ENCODE peak calls at places on chromosome 14, in six cellular contexts. X, L, W, H, F and V are unnamed samples.

GRCh38 chr14:97781961-97782360 is 984.8 kb downstream of the VRK1 start:
- DNase-seq in W (no peak), L (no peak), F (no peak), X (no peak), H (no peak), V (no peak)

GRCh38 chr14:21874167-21874566 is 200.5 kb upstream of the OR4E1 start:
- DNase-seq in L (no peak), X (no peak), W (no peak), H (no peak), F (no peak), V (no peak)

GRCh38 chr14:99595034-99595433 is 9.0 kb downstream of the CCDC85C start:
- DNase-seq in X (no peak), L (no peak), H (no peak), F (no peak), W (no peak), V (no peak)

GRCh38 chr14:32027255-32027939 is 49.7 kb upstream of the ARHGAP5 start:
- DNase-seq in L (no peak), F (no peak), H (no peak), W (no peak), X (no peak), V (no peak)

GRCh38 chr14:64035143-64035542 is 182.3 kb downstream of the SYNE2 start:
- DNase-seq in L (no peak), F (no peak), W (no peak), H (no peak), X (no peak), V (no peak)

GRCh38 chr14:49971156-49972141 is 78.6 kb downstream of the ARF6 start:
- DNase-seq in W (peak), H (peak), F (no peak), L (no peak), X (no peak), V (no peak)

GRCh38 chr14:24312736-24313507 is 1.6 kb downstream of the LTB4R start:
- DNase-seq in F (no peak), X (no peak), W (peak), H (peak), L (no peak), V (no peak)

GRCh38 chr14:61929651-61930050 is 167.4 kb downstream of the SNAPC1 start:
- DNase-seq in F (no peak), X (no peak), H (no peak), W (no peak), L (no peak), V (no peak)

GRCh38 chr14:74712499-74713394 is at the start of the genes AREL1 and FCF1:
- DNase-seq in H (peak), X (peak), L (peak), F (peak), W (peak), V (peak)

GRCh38 chr14:32342854-32343200 is 13.7 kb downstream of the AKAP6 start:
- DNase-seq in H (no peak), W (no peak), F (no peak), X (no peak), L (no peak), V (no peak)

GRCh38 chr14:105023791-105024480 is 3.1 kb upstream of the CDCA4 start:
- DNase-seq in L (no peak), W (no peak), X (no peak), H (no peak), F (peak), V (no peak)

GRCh38 chr14:53055003-53055402 is 98.1 kb downstream of the DDHD1 start:
- DNase-seq in X (peak), H (no peak), L (no peak), F (no peak), W (peak), V (no peak)

GRCh38 chr14:22533057-22533704 is 55.8 kb downstream of the DAD1 start:
- DNase-seq in L (no peak), W (no peak), F (no peak), X (no peak), H (no peak), V (no peak)

GRCh38 chr14:97458302-97459137 is 661.3 kb downstream of the VRK1 start:
- DNase-seq in F (peak), X (peak), W (no peak), H (peak), L (peak), V (peak)

GRCh38 chr14:100417466-100417865 is 94.3 kb downstream of the SLC25A47 start:
- DNase-seq in L (peak), F (no peak), H (peak), X (peak), W (peak), V (peak)

GRCh38 chr14:64722842-64723447 is 18.7 kb downstream of the PLEKHG3 start:
- DNase-seq in H (no peak), F (no peak), L (no peak), X (no peak), W (no peak), V (no peak)

GRCh38 chr14:22390824-22391461 is 198.1 kb downstream of the DAD1 start:
- DNase-seq in H (peak), X (no peak), L (peak), F (no peak), W (no peak), V (no peak)

GRCh38 chr14:67673451-67673850 is 981 bp downstream of the VTI1B start:
- DNase-seq in L (no peak), F (no peak), W (no peak), H (no peak), X (no peak), V (no peak)

GRCh38 chr14:55274144-55274543 is 2.9 kb downstream of the FBXO34 start:
- DNase-seq in F (no peak), X (no peak), H (no peak), W (peak), L (no peak), V (no peak)

GRCh38 chr14:105314287-105315185 is at the start of gene PACS2:
- DNase-seq in W (peak), H (peak), F (no peak), L (peak), X (peak), V (peak)

GRCh38 chr14:23327947-23328744 is 6.9 kb downstream of the PABPN1 start:
- DNase-seq in W (peak), H (peak), L (peak), F (peak), X (peak), V (no peak)

GRCh38 chr14:33568935-33569579 is 381.8 kb downstream of the EGLN3 start:
- DNase-seq in X (no peak), L (no peak), H (no peak), F (no peak), W (no peak), V (no peak)

GRCh38 chr14:37903561-37904191 is 304.0 kb upstream of the SSTR1 start:
- DNase-seq in L (no peak), H (no peak), F (no peak), X (peak), W (peak), V (no peak)

GRCh38 chr14:48350971-48351370 is 675.6 kb upstream of the MDGA2 start:
- DNase-seq in L (no peak), X (no peak), H (no peak), F (no peak), W (no peak), V (no peak)

GRCh38 chr14:82052778-82053177 is 519.1 kb upstream of the SEL1L start:
- DNase-seq in L (no peak), X (no peak), H (no peak), F (no peak), W (no peak), V (no peak)

GRCh38 chr14:55094630-55095157 is 34.4 kb upstream of the LGALS3 start:
- DNase-seq in L (no peak), X (no peak), W (no peak), F (peak), H (no peak), V (no peak)

GRCh38 chr14:88866305-88866704 is 41.9 kb downstream of the TTC8 start:
- DNase-seq in W (no peak), L (no peak), F (no peak), X (no peak), H (no peak), V (no peak)

GRCh38 chr14:65281991-65282908 is 130.3 kb upstream of the FUT8 start:
- DNase-seq in L (no peak), F (no peak), W (no peak), H (no peak), X (no peak), V (peak)

GRCh38 chr14:103366741-103367140 is 18.5 kb upstream of the MARK3 start:
- DNase-seq in F (peak), X (no peak), L (no peak), H (no peak), W (no peak), V (no peak)

GRCh38 chr14:105476937-105477658 is 2.5 kb downstream of the CRIP2 start:
- DNase-seq in H (no peak), L (no peak), W (no peak), F (peak), X (peak), V (no peak)

GRCh38 chr14:58104808-58105207 is 47.2 kb downstream of the ARMH4 start:
- DNase-seq in W (no peak), F (no peak), L (no peak), H (no peak), X (no peak), V (no peak)

GRCh38 chr14:36619853-36620252 is 37.4 kb upstream of the NKX2-8 start:
- DNase-seq in H (no peak), X (no peak), F (no peak), W (no peak), L (no peak), V (no peak)

GRCh38 chr14:70804556-70805162 is 4.7 kb downstream of the MAP3K9 start:
- DNase-seq in W (no peak), F (no peak), L (no peak), X (no peak), H (no peak), V (no peak)

GRCh38 chr14:60114881-60115280 is 23.2 kb downstream of the PCNX4 start:
- DNase-seq in W (no peak), X (no peak), H (no peak), F (no peak), L (no peak), V (no peak)
- TF ChIP-seq POLR2AphosphoS5 in W (no peak), X (no peak), H (no peak), F (no peak), L (no peak), V (no peak)

DNA sequence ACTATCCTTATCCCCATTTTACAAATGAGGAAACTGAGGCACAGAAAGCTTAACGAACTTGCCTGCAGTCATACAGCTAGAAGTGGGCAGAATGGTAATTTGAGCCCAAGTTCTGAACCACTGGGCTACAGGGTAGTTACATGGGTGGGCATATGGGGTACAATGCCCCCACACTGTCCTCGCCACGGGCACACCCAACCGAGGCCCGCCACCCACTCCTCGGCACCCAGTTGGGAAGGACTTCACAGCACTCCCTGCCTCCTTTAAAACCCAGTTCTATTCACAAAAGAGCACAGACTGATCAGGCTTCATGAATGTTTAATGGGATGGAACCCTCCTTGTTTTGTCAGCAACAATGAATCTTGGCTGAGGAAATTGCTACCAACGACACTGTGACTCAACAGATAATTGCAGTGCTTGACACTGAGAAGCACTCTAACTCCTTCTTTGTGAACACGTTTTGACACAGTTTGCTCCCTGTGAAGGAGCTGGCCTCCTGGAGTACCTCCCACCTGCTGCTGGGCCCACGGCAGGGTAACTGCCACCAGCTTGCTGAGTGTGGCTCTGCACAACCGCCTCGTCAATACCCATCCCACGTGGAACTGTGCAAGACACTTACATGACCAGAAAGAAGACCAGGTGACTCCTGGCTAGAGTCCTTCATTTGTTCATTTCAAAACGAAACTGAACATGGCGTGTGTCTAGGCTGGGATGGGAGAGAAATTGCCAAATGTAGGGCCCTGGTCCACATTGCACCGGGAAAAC is 63.5 kb downstream of the CLMN start:
- DNase-seq in F (no peak), H (no peak), W (no peak), X (no peak), L (no peak), V (no peak)
- TF ChIP-seq EP300 in F (no peak), H (no peak), W (no peak), X (no peak), L (no peak), V (no peak)

DNA sequence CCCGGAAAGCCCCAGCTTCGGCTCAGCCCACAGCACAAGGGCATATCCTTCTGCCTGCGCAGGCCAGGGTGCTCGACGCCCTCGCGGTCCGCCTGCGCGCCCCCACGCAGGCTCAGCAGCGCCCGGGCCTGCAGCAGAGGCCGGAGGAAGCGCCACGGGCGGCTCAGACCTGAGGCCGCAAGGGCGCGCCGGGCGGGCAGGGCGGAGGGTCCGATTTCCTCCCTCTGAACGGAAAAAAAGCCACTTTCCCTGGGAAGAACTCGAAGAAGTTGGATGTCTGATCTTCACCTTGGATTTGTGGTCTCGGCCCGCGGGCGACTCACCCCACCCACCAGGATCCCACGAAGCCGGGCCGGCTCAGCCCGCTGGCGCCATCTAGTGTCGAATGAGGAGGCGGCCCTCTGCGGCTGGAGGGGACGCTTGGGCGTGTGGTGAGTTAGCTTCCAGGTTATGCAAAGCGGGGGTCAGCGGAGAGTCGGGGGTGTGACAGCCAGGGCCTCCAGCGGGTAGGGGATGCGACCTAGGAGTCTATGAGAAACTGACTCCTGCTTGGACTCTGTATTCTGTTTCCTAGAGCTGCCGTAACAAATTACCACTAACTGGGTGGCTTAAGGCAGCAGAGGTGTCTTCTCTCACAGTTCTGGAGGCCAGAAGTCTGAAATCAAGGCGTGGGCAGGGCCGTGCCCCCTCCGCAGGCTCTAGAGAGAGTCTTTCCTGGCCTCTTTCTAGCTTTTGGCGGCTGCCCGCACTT is 40.0 kb upstream of the SRSF5 start:
- DNase-seq in W (peak), L (peak), F (peak), X (peak), H (peak), V (peak)
- TF ChIP-seq POLR2AphosphoS5 in W (no peak), L (peak), F (no peak), X (no peak), H (no peak), V (no peak)

DNA sequence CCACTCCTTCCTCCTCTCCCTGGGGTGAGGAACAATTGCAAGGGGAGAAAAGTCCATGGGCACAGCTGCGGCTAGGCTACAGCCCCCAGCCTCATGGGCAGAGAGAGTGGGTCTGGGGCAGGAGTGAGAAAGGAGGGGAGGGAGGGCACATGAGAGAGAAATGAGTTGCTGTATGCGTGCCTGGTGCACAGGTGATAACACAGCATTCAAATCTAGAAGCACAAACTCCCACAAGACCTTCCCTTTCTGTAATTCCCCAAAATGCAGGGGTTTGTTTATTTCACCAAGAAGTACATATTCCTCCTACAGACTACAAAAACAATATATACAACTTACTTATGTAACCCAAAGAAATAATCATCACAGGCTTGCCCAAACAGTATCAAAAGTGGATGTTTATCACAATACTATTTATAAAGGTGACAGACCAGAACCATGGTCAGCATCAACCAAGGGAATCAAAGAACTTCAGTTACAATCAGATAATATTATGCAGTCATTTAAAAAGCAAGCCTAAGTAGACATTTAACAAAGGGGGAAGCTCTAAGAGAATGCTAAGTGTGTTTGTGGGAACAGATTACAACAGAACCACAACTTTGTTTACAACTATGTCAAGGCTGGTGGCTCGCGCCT is 54.2 kb downstream of the ITPK1 start:
- DNase-seq in H (no peak), L (no peak), F (no peak), W (no peak), X (no peak), V (no peak)
- TF ChIP-seq EP300 in H (no peak), L (no peak), F (no peak), W (no peak), X (no peak), V (no peak)

GRCh38 chr14:85532981-85533820 is 3.3 kb downstream of the FLRT2 start:
- DNase-seq in X (peak), H (no peak), L (peak), W (no peak), F (peak), V (no peak)

GRCh38 chr14:85532570-85532969 is 2.6 kb downstream of the FLRT2 start:
- DNase-seq in L (no peak), X (no peak), F (no peak), W (no peak), H (no peak), V (no peak)

GRCh38 chr14:85530626-85531025 is 682 bp downstream of the FLRT2 start:
- DNase-seq in F (no peak), L (no peak), H (no peak), X (no peak), W (no peak), V (no peak)

GRCh38 chr14:85531141-85531593 is 1.2 kb downstream of the FLRT2 start:
- DNase-seq in X (peak), F (peak), W (no peak), L (peak), H (no peak), V (peak)

GRCh38 chr14:85531594-85532391 is 1.8 kb downstream of the FLRT2 start:
- DNase-seq in F (peak), H (no peak), L (peak), X (peak), W (no peak), V (no peak)
- TF ChIP-seq POLR2AphosphoS5 in F (peak), H (no peak), L (no peak), X (no peak), W (no peak), V (no peak)

GRCh38 chr14:102086972-102087761 is at the start of gene HSP90AA1:
- DNase-seq in X (peak), F (peak), H (peak), L (peak), W (peak), V (peak)
- TF ChIP-seq EP300 in X (peak), F (no peak), H (no peak), L (no peak), W (peak), V (no peak)

GRCh38 chr14:92503756-92504491 is 9.7 kb upstream of the RIN3 start:
- DNase-seq in H (no peak), L (no peak), F (peak), W (no peak), X (no peak), V (no peak)

GRCh38 chr14:92510972-92511371 is 2.6 kb upstream of the RIN3 start:
- DNase-seq in X (no peak), H (no peak), L (no peak), F (no peak), W (peak), V (no peak)

GRCh38 chr14:92505826-92506225 is 7.8 kb upstream of the RIN3 start:
- DNase-seq in L (no peak), X (no peak), H (no peak), W (no peak), F (no peak), V (no peak)

GRCh38 chr14:92506230-92506629 is 7.4 kb upstream of the RIN3 start:
- DNase-seq in L (no peak), F (no peak), X (no peak), W (no peak), H (no peak), V (no peak)

DNA sequence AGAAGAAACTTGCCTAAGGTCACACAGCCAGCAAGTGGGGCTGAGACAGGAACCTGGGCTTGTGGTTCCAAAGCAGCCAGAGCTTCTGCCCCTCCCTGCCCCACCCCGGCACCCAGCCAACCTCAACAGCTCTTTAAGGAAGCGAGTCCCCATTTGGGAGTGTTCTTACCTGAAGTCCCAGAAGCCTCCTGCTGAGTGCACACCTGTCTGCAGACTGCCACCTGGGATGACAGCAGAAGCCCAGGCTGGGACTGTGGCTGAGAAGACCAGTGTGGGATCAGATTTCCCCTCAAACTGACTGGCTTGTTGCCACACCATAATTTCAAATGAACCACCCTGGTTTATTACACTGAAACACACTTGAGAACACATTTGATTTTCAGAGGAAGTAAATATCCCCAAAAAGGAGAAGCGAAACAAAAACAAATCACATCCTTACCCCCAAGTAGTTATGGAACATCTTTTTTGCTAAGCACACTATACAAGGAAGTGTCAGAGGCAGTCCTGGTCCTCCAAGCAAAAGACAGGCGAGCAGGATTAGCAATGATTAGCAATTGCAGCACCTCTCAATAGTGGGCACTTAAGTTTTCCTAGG is 6.3 kb upstream of the RIN3 start:
- DNase-seq in H (peak), X (no peak), L (no peak), W (no peak), F (no peak), V (no peak)
- TF ChIP-seq POLR2AphosphoS5 in H (no peak), X (no peak), L (no peak), W (no peak), F (no peak), V (no peak)

GRCh38 chr14:91114079-91115065 is 499 bp downstream of the DGLUCY start:
- DNase-seq in F (peak), W (peak), H (peak), X (peak), L (peak), V (peak)
- TF ChIP-seq EP300 in F (no peak), W (no peak), H (no peak), X (no peak), L (no peak), V (no peak)